ENCODE peak calls at places on chromosomes 12 and 14, in ten cellular contexts. X is CD8-positive, alpha-beta memory T cell; T is NB4; F is foreskin fibroblast; I is small intestine; M is esophagus muscularis mucosa; K is Panc1; Z is astrocyte of the spinal cord; P is psoas muscle; B is naive thymus-derived CD4-positive, alpha-beta T cell. U is an unnamed sample.

GRCh38 chr12:113461666-113462065 is 10.0 kb downstream of the LHX5 start:
- DNase-seq in F (peak; percentile 30), T (peak; percentile 70), I (peak; percentile 12), B (no peak), M (no peak), Z (no peak), P (no peak), X (no peak), K (no peak), U (no peak)

GRCh38 chr12:39372929-39373328 is 70.0 kb downstream of the KIF21A start:
- DNase-seq in K (no peak), T (peak; percentile 44), Z (peak; percentile 9), F (peak; percentile 2), P (no peak), I (peak; percentile 26), B (no peak), M (no peak), X (no peak), U (no peak)

GRCh38 chr14:34243001-34243400 is 219.0 kb downstream of the SPTSSA start:
- DNase-seq in P (no peak), I (no peak), X (no peak), F (no peak), M (peak; percentile 10), T (no peak), Z (no peak), K (no peak), B (no peak), U (no peak)

GRCh38 chr14:90695997-90696681 is 120.1 kb downstream of the TTC7B start:
- DNase-seq in X (no peak), Z (no peak), T (no peak), I (no peak), M (no peak), K (no peak), F (no peak), B (no peak), P (no peak), U (no peak)

GRCh38 chr14:68232643-68233055 is 413.1 kb downstream of the RAD51B start:
- DNase-seq in X (no peak), F (peak; percentile 97), T (no peak), Z (peak; percentile 99), B (no peak), I (no peak), K (peak; percentile 91), P (no peak), M (no peak), U (no peak)

GRCh38 chr12:75981773-75982564 is 49.6 kb downstream of the PHLDA1 start:
- DNase-seq in T (no peak), B (no peak), Z (peak; percentile 39), M (no peak), X (no peak), F (no peak), K (no peak), P (no peak), I (no peak), U (no peak)

GRCh38 chr14:27427796-27428195 is 830.0 kb upstream of the NOVA1 start:
- DNase-seq in M (no peak), Z (peak; percentile 51), F (no peak), K (no peak), P (no peak), B (no peak), T (peak; percentile 1), X (no peak), I (no peak), U (no peak)

GRCh38 chr12:63955831-63956685 is 111.6 kb downstream of the SRGAP1 start:
- DNase-seq in T (peak; percentile 79), K (no peak), I (peak; percentile 46), M (no peak), F (peak; percentile 89), X (no peak), Z (no peak), P (no peak), B (no peak), U (no peak)

GRCh38 chr14:28676481-28676880 is 90.1 kb upstream of the FOXG1 start:
- DNase-seq in I (no peak), K (peak; percentile 63), B (no peak), X (no peak), F (peak; percentile 69), P (no peak), T (peak; percentile 8), M (no peak), Z (peak; percentile 37), U (no peak)

GRCh38 chr12:614727-615060 is 48.6 kb downstream of the NINJ2 start:
- DNase-seq in K (no peak), I (no peak), X (no peak), M (no peak), B (no peak), T (peak; percentile 18), Z (no peak), F (no peak), P (no peak), U (peak; percentile 17)

GRCh38 chr14:24903337-24903736 is 146.6 kb downstream of the STXBP6 start:
- DNase-seq in X (no peak), T (no peak), I (no peak), Z (peak; percentile 75), P (no peak), B (no peak), K (no peak), M (no peak), F (peak; percentile 71), U (no peak)

DNA sequence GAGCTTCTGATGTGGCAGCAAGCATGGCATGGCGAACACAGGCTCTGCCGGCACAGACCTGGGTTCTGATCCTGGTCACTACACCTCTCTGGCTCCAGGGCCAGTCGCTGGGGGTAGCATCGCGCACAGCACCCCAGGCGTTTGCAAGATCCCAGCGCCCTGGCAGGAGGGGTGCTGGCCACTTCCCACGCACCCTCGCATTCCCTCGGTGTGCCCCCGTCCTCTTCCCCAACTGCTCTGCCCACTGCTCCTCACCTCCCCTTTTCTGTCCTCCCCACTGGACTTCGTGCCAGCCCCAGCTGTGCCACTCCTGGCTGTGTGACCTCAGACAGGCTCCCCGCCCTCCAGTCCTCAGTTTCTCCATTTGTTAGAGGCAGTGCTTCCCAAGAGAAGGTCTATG is 2.8 kb downstream of the CDK2AP1 start:
- DNase-seq in M (no peak), P (no peak), I (no peak), X (no peak), Z (no peak), F (no peak), K (no peak), T (no peak), B (no peak), U (no peak)
- H3K4me3 ChIP-seq in M (peak overlapping the region; percentile 94), P (peak overlapping the region; percentile 62), I (no peak overlapping the region), X (no peak overlapping the region), Z (peak overlapping the region; percentile 80), F (peak overlapping the region; percentile 43), K (no peak overlapping the region), T (no peak overlapping the region), B (no peak overlapping the region), U (no peak overlapping the region)

GRCh38 chr14:94612580-94613554 is 676 bp downstream of the SERPINA3 start:
- DNase-seq in I (no peak), P (no peak), X (no peak), T (no peak), Z (no peak), M (no peak), B (no peak), K (no peak), F (peak; percentile 40), U (no peak)
- H3K4me3 ChIP-seq in I (no peak overlapping the region), P (no peak overlapping the region), X (no peak overlapping the region), T (no peak overlapping the region), Z (no peak overlapping the region), M (peak overlapping the region; percentile 51), B (no peak overlapping the region), K (no peak overlapping the region), F (no peak overlapping the region), U (no peak overlapping the region)

GRCh38 chr12:49366652-49367380 is 446 bp upstream of the SPATS2 start:
- DNase-seq in P (peak; percentile 93), M (peak; percentile 97), F (peak; percentile 98), I (peak; percentile 88), B (peak; percentile 82), X (peak; percentile 89), Z (peak; percentile 98), K (no peak), T (peak; percentile 98), U (peak; percentile 77)

GRCh38 chr12:49369723-49370145 is 2.5 kb downstream of the SPATS2 start:
- DNase-seq in I (no peak), P (peak; percentile 34), T (peak; percentile 62), F (peak; percentile 64), Z (peak; percentile 35), K (no peak), B (no peak), M (no peak), X (no peak), U (peak; percentile 51)

GRCh38 chr12:49370539-49370938 is 3.3 kb downstream of the SPATS2 start:
- DNase-seq in P (no peak), X (no peak), Z (no peak), B (no peak), I (no peak), F (no peak), M (no peak), K (no peak), T (no peak), U (no peak)

GRCh38 chr12:49367381-49368239 is at the start of gene SPATS2:
- DNase-seq in X (no peak), T (no peak), P (peak; percentile 95), I (no peak), Z (no peak), B (no peak), K (no peak), M (peak; percentile 98), F (peak; percentile 60), U (no peak)

GRCh38 chr12:49368240-49368600 is 958 bp downstream of the SPATS2 start:
- DNase-seq in I (no peak), K (no peak), P (no peak), M (no peak), Z (no peak), B (no peak), F (no peak), X (no peak), T (no peak), U (no peak)
- H3K4me3 ChIP-seq in I (peak overlapping the region; percentile 83), K (peak overlapping the region; percentile 78), P (peak overlapping the region; percentile 70), M (peak overlapping the region; percentile 83), Z (peak overlapping the region; percentile 64), B (no peak overlapping the region), F (peak overlapping the region; percentile 87), X (no peak overlapping the region), T (peak overlapping the region; percentile 81), U (no peak overlapping the region)

GRCh38 chr12:48972213-48973021 is 882 bp upstream of the WNT10B start:
- DNase-seq in M (no peak), X (no peak), K (no peak), Z (no peak), P (no peak), B (no peak), F (peak; percentile 62), T (peak; percentile 98), I (no peak), U (no peak)

GRCh38 chr12:48969160-48969771 is 2.3 kb downstream of the WNT10B start:
- DNase-seq in B (no peak), I (no peak), Z (no peak), M (no peak), T (no peak), K (no peak), P (no peak), F (no peak), X (no peak), U (no peak)

GRCh38 chr12:48969847-48970701 is 1.5 kb downstream of the WNT10B start:
- DNase-seq in T (no peak), P (no peak), I (no peak), M (no peak), B (no peak), X (peak; percentile 61), K (no peak), Z (no peak), F (peak; percentile 49), U (no peak)

GRCh38 chr12:48973084-48973483 is 1.5 kb upstream of the WNT10B start:
- DNase-seq in F (peak; percentile 23), I (no peak), K (no peak), M (no peak), T (no peak), Z (no peak), P (no peak), X (no peak), B (no peak), U (no peak)

GRCh38 chr12:48970702-48971334 is 717 bp downstream of the WNT10B start:
- DNase-seq in M (no peak), B (no peak), F (no peak), Z (no peak), K (no peak), X (no peak), T (no peak), I (no peak), P (no peak), U (no peak)
- H3K4me3 ChIP-seq in M (peak overlapping the region; percentile 48), B (peak overlapping the region; percentile 40), F (peak overlapping the region; percentile 47), Z (no peak overlapping the region), K (peak overlapping the region; percentile 59), X (peak overlapping the region; percentile 34), T (peak overlapping the region; percentile 58), I (no peak overlapping the region), P (no peak overlapping the region), U (peak overlapping the region; percentile 39)

U was measured in Jurkat, Clone E6-1.